ENCODE peak calls at places on chromosomes 16 and 17, in six cellular contexts. W, G, E, O, Q and A are unnamed samples.

GRCh38 chr16:53465606-53466290 is 31.5 kb downstream of the RBL2 start:
- DNase-seq in W (no peak), G (no peak), E (no peak), O (no peak), Q (peak), A (peak)

GRCh38 chr17:42016411-42016831 is 818 bp downstream of the DNAJC7 start:
- DNase-seq in W (no peak), G (no peak), E (no peak), O (no peak), Q (peak), A (peak)

GRCh38 chr16:28538733-28539596 is at the start of gene NUPR1:
- DNase-seq in W (peak), G (no peak), E (peak), O (peak), Q (peak), A (no peak)

GRCh38 chr17:31488264-31488981 is 96.9 kb downstream of the RAB11FIP4 start:
- DNase-seq in W (peak), G (no peak), E (no peak), O (no peak), Q (no peak), A (no peak)

GRCh38 chr17:74957935-74958549 is 14.5 kb downstream of the HID1 start:
- DNase-seq in W (peak), G (peak), E (peak), O (peak), Q (peak), A (peak)

GRCh38 chr17:42527932-42528331 is 8.1 kb upstream of the NAGLU start:
- DNase-seq in W (no peak), G (no peak), E (no peak), O (no peak), Q (no peak), A (peak)

GRCh38 chr16:52964290-52964689 is 88.4 kb downstream of the CHD9NB start:
- DNase-seq in W (no peak), G (no peak), E (no peak), O (no peak), Q (no peak), A (no peak)

GRCh38 chr16:20812510-20812909 is 6.2 kb downstream of the REXO5 start:
- DNase-seq in W (no peak), G (no peak), E (no peak), O (no peak), Q (no peak), A (peak)

GRCh38 chr16:54928421-54929089 is 2.1 kb upstream of the IRX5 start:
- DNase-seq in W (no peak), G (no peak), E (peak), O (peak), Q (no peak), A (peak)

GRCh38 chr16:76729525-76729924 is 452.3 kb downstream of the CNTNAP4 start:
- DNase-seq in W (no peak), G (no peak), E (no peak), O (no peak), Q (no peak), A (no peak)

GRCh38 chr17:55347341-55347740 is 74.3 kb downstream of the MMD start:
- DNase-seq in W (no peak), G (no peak), E (no peak), O (no peak), Q (no peak), A (no peak)

DNA sequence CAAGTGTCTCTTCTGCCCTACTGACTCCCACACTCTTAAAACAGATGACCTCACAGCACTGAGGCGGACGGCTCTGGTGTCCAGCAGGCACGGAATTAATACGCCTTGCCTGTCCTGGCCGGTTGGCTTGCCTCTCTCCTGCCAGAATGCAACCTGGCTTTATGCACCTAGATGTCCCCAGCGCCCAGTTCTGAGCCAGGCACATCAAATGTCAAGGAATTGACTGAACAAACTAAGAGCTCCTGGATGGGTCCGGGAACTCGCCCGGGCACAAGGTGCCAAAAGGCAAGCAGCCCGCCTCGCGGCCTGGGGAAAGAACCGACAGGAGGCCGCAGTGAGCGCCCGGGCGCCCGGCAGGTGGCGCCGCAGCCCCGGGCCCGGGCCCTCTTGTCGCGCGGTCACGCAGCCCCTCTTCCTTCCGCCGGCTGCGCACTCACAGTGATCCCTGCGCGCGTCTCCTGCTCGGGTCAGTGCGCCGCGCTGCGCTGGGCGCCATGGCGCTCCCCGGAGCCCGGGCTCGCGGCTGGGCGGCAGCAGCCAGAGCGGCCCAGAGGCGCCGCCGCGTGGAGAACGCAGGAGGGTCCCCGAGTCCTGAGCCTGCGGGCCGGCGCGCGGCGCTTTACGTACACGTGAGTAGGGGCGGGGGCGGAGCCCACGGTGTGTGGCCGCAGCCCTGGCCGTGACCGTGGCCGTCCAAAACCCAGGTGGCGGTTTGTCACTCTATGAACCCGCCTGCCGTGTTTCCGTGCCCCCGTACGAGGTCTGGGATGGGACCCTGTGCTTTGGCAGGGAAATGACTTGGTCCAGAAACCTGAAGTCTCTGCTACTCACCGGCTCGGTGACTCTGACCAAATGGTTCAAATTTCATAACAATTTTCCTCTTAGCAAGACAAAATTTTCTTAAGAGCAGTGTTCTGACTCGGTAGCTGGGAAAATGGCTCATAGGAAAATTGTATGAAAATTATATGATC is at the start of gene RSAD1:
- DNase-seq in W (peak), G (peak), E (peak), O (peak), Q (peak), A (peak)
- TF ChIP-seq POLR2A in W (peak), G (peak), E (peak), O (no peak), Q (peak), A (peak)

DNA sequence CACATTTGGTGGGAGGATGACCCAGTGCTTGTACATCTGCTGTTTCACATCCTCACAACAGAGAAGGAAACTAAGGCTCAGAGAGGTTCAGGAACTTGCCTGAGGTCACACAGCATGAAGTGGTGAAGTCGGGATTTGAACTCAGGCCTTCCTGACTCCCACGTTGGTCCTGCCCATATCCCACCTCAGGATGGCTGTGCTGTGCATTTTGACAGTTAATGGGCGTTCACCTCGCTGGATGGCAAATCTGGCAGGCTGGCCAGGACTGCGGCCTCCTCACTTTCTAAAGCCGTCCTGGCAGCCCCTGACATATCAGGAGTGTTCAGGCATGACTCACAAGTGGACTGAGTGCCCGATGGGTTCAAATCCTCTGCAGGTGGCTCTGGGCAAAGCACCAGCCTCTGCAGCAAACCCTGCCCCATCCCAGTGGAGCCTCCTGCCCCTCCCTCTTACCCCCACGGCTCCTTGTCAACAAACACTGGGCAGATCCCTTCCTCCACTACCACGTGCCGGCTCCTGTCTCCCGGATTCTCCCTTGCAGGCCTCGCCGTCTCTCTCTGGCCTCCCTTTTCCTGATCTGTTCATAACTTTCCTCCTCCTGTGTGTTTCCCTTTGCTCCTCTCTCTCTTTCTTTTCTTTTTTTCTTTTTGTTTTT is 29.2 kb downstream of the SOCS3 start:
- DNase-seq in W (no peak), G (no peak), E (no peak), O (no peak), Q (no peak), A (no peak)
- TF ChIP-seq POLR2A in W (no peak), G (no peak), E (no peak), O (no peak), Q (no peak), A (no peak)

GRCh38 chr16:29820730-29821662 is 734 bp downstream of the MVP start:
- DNase-seq in W (peak), G (peak), E (peak), O (no peak), Q (no peak), A (no peak)
- TF ChIP-seq POLR2A in W (peak), G (peak), E (peak), O (no peak), Q (no peak), A (no peak)

DNA sequence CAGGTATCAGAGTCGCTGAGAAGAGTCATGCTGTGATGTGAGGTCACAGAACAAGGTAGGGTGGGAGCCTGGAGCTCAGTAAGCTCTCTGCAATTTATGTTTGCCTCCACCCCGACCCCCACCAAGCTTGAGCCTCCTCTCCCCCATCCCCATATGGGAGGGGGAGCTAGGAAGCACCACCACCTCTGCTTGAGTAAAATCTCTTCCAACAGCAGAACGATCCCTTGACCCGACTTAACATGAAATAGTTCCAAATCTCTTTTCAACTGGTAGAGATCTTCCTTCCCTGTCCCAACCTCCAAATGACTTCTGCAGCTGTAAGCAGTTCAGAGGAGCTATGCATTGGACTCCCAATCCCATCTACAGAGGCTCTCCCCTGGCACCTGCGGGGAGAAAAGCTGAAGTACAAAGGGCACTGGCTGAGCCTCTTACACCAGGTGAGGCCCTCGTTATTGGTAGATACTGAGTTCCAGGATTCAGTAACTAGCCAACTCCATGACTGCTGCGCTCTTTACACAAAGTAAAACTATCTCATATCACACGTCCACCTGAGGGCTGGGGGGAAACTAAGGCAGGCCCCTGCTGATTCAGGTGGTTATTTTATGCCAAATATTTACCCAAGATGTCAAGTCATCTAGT is 3.4 kb downstream of the ACTG1 start:
- DNase-seq in W (no peak), G (no peak), E (no peak), O (no peak), Q (no peak), A (no peak)
- TF ChIP-seq POLR2A in W (peak), G (peak), E (no peak), O (no peak), Q (peak), A (peak)